ENCODE peak calls at places on chromosomes 16 and 17, in five cellular contexts. H is fibroblast of lung, T is left lung, K is breast epithelium, M is hepatocyte. B is an unnamed sample.

GRCh38 chr17:81030726-81031570 is 4.0 kb upstream of the BAIAP2 start:
- DNase-seq in M (no peak), K (no peak), T (peak), H (no peak), B (peak)

GRCh38 chr16:87327798-87328495 is 10.8 kb upstream of the C16orf95 start:
- DNase-seq in H (no peak), M (no peak), K (no peak), T (no peak), B (no peak)

GRCh38 chr17:57879437-57880085 is 29.7 kb upstream of the MRPS23 start:
- DNase-seq in T (no peak), K (no peak), M (peak), H (no peak), B (no peak)

GRCh38 chr16:83200005-83200779 is 573.4 kb downstream of the CDH13 start:
- DNase-seq in T (no peak), H (peak), K (no peak), M (no peak), B (no peak)

GRCh38 chr17:13776027-13776551 is 174.4 kb upstream of the HS3ST3A1 start:
- DNase-seq in M (peak), T (peak), K (no peak), H (no peak), B (no peak)

GRCh38 chr17:2904135-2904534 is 107.9 kb downstream of the RAP1GAP2 start:
- DNase-seq in T (peak), M (peak), K (no peak), H (peak), B (no peak)

GRCh38 chr17:80856863-80857488 is 134.7 kb upstream of the CHMP6 start:
- DNase-seq in H (no peak), T (no peak), M (no peak), K (no peak), B (no peak)

GRCh38 chr17:72400863-72401262 is 280.0 kb downstream of the SOX9 start:
- DNase-seq in T (no peak), M (no peak), H (no peak), K (no peak), B (no peak)

GRCh38 chr16:81314603-81315270 is at the start of gene GAN:
- DNase-seq in T (peak), H (peak), K (peak), M (peak), B (peak)

GRCh38 chr16:17568239-17568638 is 97.5 kb upstream of the XYLT1 start:
- DNase-seq in M (no peak), H (no peak), T (no peak), K (no peak), B (no peak)

GRCh38 chr17:49016775-49017463 is 19.7 kb downstream of the IGF2BP1 start:
- DNase-seq in K (no peak), T (no peak), M (peak), H (peak), B (peak)

GRCh38 chr16:22739077-22739476 is 74.9 kb upstream of the HS3ST2 start:
- DNase-seq in H (no peak), M (no peak), T (no peak), K (no peak), B (no peak)

GRCh38 chr16:85935957-85936760 is 37.2 kb downstream of the IRF8 start:
- DNase-seq in T (no peak), K (no peak), M (no peak), H (peak), B (no peak)

GRCh38 chr16:6558661-6559060 is 774.0 kb upstream of the RBFOX1 start:
- DNase-seq in H (no peak), M (no peak), T (no peak), K (no peak), B (no peak)

GRCh38 chr16:22313141-22313781 is 16.1 kb downstream of the POLR3E start:
- DNase-seq in T (no peak), M (no peak), K (no peak), H (no peak), B (no peak)

GRCh38 chr17:50129946-50130777 is at the start of gene SAMD14:
- DNase-seq in K (no peak), M (peak), H (peak), T (no peak), B (no peak)

GRCh38 chr17:40559016-40559853 is 6.0 kb downstream of the CCR7 start:
- DNase-seq in K (peak), M (no peak), H (no peak), T (no peak), B (no peak)

GRCh38 chr17:63827002-63827800 is at the start of the genes FTSJ3 and PSMC5:
- DNase-seq in M (peak), H (peak), K (peak), T (peak), B (peak)

GRCh38 chr17:22268912-22269220 is 576.5 kb downstream of the KCNJ18 start:
- DNase-seq in H (no peak), T (no peak), M (no peak), K (no peak), B (no peak)

GRCh38 chr16:24624102-24624501 is 84.7 kb downstream of the RBBP6 start:
- DNase-seq in H (no peak), K (no peak), M (no peak), T (no peak), B (no peak)

DNA sequence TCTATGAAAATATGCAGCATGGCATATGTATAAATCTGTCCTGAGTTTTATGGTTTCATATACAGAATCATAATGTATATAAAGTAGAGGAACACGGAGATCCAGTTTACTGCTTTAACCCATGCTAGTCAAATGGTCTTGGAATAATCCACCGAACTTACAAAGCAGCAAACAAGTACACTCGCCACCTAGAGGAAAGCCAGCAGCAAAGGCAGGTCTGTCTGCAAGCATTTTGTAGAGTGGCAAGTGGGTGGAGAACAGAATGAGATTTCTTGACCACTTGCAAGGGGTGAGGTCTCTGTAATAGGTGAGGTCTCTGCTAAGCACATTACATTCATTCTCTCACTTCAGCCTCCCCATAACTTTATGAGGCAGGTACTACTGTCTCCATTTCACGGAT is 308.3 kb downstream of the CA10 start:
- DNase-seq in M (no peak), T (no peak), H (no peak), K (no peak), B (no peak)
- TF ChIP-seq CTCF in M (no peak), T (no peak), H (no peak), K (no peak), B (no peak)

GRCh38 chr17:19386276-19386863 is 620 bp downstream of the MFAP4 start:
- DNase-seq in T (peak), M (peak), K (no peak), H (peak), B (no peak)
- H3K27ac ChIP-seq in T (peak), M (peak), K (peak), H (peak), B (peak)

GRCh38 chr16:31711344-31711845 is 162.2 kb upstream of the ZNF267 start:
- DNase-seq in M (no peak), K (no peak), T (no peak), H (no peak), B (no peak)
- TF ChIP-seq CTCF in M (no peak), K (no peak), T (no peak), H (no peak), B (no peak)

DNA sequence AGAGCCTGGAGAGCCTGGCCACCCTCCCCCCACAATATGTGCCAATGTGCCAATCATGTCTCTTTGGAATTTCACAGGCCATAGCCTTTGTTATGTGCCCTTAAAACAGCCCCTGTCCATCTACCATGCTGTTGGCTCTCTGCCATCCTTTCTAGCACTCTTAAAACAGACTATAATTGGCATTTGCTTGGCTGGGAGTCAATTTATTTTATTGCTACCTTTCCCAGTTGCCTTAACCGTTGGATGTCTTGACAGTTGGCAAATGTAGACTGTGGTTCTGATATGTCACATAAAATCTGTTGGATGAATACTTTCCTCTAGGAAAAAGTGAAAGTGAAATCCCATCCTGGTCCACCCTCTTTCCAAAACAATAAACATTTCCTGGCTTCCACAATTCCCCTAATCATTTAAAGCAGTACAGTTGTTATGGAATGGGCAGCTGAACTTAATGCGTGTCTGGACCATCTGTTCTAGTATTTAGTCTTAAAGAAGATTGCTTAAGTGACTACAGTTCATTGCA is 394.0 kb downstream of the KCNJ2 start:
- DNase-seq in H (peak), M (peak), T (no peak), K (no peak), B (peak)
- H3K27ac ChIP-seq in H (no peak), M (no peak), T (no peak), K (no peak), B (no peak)